ENCODE peak calls at places on chromosomes 3 and 15, in ten cellular contexts. Y is sigmoid colon, A is ovary, R is vagina, L is prostate gland, E is endothelial cell of umbilical vein, V is suprapubic skin, S is tibial nerve, P is heart left ventricle, W is H1. J is an unnamed sample.

GRCh38 chr15:20356444-20357138 is 185.0 kb downstream of the GOLGA6L6 start:
- DNase-seq in Y (peak; percentile 69), A (peak; percentile 70), R (no peak), L (peak; percentile 13), E (no peak), V (peak; percentile 81), S (no peak), P (peak; percentile 85), W (no peak), J (peak; percentile 81)

GRCh38 chr3:50167069-50167781 is 12.1 kb downstream of the SEMA3F start:
- DNase-seq in Y (no peak), A (no peak), R (no peak), L (no peak), E (peak; percentile 59), V (no peak), S (no peak), P (peak; percentile 58), W (no peak), J (no peak)

GRCh38 chr15:45401665-45402161 is 23.4 kb upstream of the GATM start:
- DNase-seq in Y (no peak), A (no peak), R (no peak), L (no peak), E (no peak), V (no peak), S (no peak), P (no peak), W (no peak), J (no peak)

GRCh38 chr3:142501004-142501926 is 53.4 kb upstream of the XRN1 start:
- DNase-seq in Y (no peak), A (no peak), R (no peak), L (no peak), E (peak; percentile 72), V (no peak), S (no peak), P (no peak), W (no peak), J (no peak)

GRCh38 chr15:51869074-51869425 is 39.6 kb downstream of the TMOD3 start:
- DNase-seq in Y (no peak), A (no peak), R (no peak), L (no peak), E (peak; percentile 65), V (no peak), S (no peak), P (no peak), W (no peak), J (no peak)

GRCh38 chr3:168090306-168091085 is 5.2 kb downstream of the GOLIM4 start:
- DNase-seq in Y (no peak), A (no peak), R (no peak), L (no peak), E (no peak), V (no peak), S (no peak), P (no peak), W (no peak), J (no peak)

GRCh38 chr3:852033-852432 is 240.8 kb upstream of the CNTN6 start:
- DNase-seq in Y (no peak), A (no peak), R (no peak), L (no peak), E (no peak), V (no peak), S (no peak), P (no peak), W (no peak), J (no peak)

GRCh38 chr3:138513073-138513843 is 78.8 kb downstream of the ESYT3 start:
- DNase-seq in Y (no peak), A (no peak), R (no peak), L (no peak), E (no peak), V (no peak), S (no peak), P (no peak), W (no peak), J (no peak)

GRCh38 chr3:138907541-138907940 is 39.4 kb downstream of the FOXL2 start:
- DNase-seq in Y (no peak), A (no peak), R (no peak), L (no peak), E (no peak), V (no peak), S (no peak), P (no peak), W (no peak), J (no peak)

GRCh38 chr3:58041826-58042324 is 33.7 kb downstream of the FLNB start:
- DNase-seq in Y (no peak), A (no peak), R (no peak), L (no peak), E (peak; percentile 54), V (no peak), S (no peak), P (no peak), W (no peak), J (no peak)

GRCh38 chr15:51077565-51078153 is 17.0 kb downstream of the TNFAIP8L3 start:
- DNase-seq in Y (peak; percentile 84), A (peak; percentile 94), R (no peak), L (no peak), E (peak; percentile 62), V (peak; percentile 83), S (peak; percentile 62), P (peak; percentile 83), W (peak; percentile 66), J (peak; percentile 79)

GRCh38 chr15:38872732-38873131 is 308.1 kb upstream of the RASGRP1 start:
- DNase-seq in Y (no peak), A (no peak), R (no peak), L (no peak), E (no peak), V (no peak), S (no peak), P (no peak), W (no peak), J (no peak)

GRCh38 chr15:33322091-33322490 is 11.3 kb downstream of the RYR3 start:
- DNase-seq in Y (no peak), A (no peak), R (no peak), L (no peak), E (no peak), V (no peak), S (no peak), P (no peak), W (no peak), J (no peak)

GRCh38 chr15:88218557-88219214 is 37.9 kb downstream of the NTRK3 start:
- DNase-seq in Y (no peak), A (no peak), R (no peak), L (no peak), E (no peak), V (no peak), S (no peak), P (no peak), W (no peak), J (no peak)

GRCh38 chr15:84748274-84749110 is at the start of gene ZNF592:
- DNase-seq in Y (peak; percentile 93), A (peak; percentile 91), R (no peak), L (peak; percentile 73), E (peak; percentile 67), V (peak; percentile 80), S (peak; percentile 65), P (peak; percentile 93), W (no peak), J (peak; percentile 92)
- TF ChIP-seq POLR2A in Y (no peak), A (peak; percentile 39), R (no peak), L (no peak), E (peak; percentile 82), V (peak; percentile 68), S (peak; percentile 62), P (no peak), W (no peak), J (peak; percentile 74)

DNA sequence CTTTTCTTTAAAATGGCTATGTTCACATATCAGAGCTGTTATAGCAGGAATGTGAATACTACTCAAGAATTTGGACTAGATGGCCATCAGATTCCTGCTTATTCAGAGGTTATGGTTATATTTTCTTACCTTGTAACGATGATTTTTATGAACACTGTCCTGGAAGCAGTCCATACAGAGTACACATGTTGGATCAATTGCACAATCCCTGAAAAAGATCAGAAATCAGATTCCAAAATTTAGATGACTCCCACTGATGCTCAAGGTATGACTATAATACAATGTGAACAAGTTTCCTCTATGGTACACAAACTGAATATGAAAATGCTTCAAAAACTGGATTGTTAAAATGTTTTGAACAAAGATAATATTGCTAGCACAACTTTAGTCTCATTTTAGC is 23.3 kb downstream of the UBR1 start:
- DNase-seq in Y (no peak), A (no peak), R (no peak), L (no peak), E (no peak), V (no peak), S (no peak), P (no peak), W (no peak), J (no peak)
- H3K36me3 ChIP-seq in Y (no peaks in the 10 kb centered on the region), A (no peaks in the 10 kb centered on the region), R (no peaks in the 10 kb centered on the region), L (no peaks in the 10 kb centered on the region), E (no peaks in the 10 kb centered on the region), V (peaks cover 45% of the 10 kb centered on the region), S (no peaks in the 10 kb centered on the region), P (peaks cover 78% of the 10 kb centered on the region), W (peaks cover 16% of the 10 kb centered on the region), J (no peaks in the 10 kb centered on the region)

DNA sequence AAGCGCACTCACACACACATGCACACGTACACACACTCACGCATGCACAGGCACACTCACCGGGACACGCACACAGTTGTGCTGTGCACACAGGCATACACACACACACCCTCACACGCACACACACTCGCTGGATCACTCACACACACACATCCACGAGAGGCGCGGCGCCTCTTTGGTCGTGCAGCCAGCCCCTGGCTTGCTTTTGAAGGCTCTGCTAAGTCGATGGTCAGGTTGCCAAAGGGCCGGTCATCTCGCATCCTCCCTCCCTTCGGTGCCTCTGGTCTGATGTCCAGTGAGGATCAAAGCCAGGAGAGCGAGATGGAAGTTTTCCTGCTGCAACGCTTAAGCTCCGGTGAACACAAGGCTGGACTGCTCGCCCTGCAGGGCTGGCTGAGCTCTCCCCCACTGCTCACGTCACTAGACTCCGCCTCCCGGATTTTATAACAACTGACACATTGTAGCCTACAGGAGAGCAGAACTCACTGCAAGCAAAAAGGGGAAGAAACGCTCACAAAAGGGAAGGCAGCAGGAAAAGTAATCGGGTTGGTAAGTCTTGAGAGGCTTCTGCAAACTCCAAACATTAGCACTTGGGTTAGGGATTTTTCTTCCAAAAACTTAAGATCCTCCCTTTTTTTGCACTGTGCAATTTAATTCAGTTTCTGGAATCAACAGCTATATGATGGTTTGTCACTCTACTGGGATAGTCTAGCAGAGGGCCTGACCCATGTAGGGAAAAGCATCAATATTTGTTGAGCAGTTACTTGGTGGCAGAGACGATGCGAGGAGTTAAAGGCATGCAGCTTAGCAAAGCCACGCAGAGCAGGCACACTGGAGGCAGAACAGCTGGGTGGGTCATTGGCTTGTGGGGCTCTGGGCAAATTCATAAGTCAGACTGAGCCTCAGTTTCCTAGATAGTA is at the start of gene SRGAP3:
- DNase-seq in Y (peak; percentile 92), A (peak; percentile 87), R (no peak), L (peak; percentile 91), E (peak; percentile 89), V (peak; percentile 88), S (peak; percentile 69), P (peak; percentile 85), W (peak; percentile 54), J (peak; percentile 80)
- TF ChIP-seq CTCF in Y (no peak), A (peak; percentile 69), R (peak; percentile 62), L (peak; percentile 67), E (peak; percentile 25), V (peak; percentile 40), S (peak; percentile 36), P (peak; percentile 16), W (peak; percentile 45), J (peak; percentile 20)

DNA sequence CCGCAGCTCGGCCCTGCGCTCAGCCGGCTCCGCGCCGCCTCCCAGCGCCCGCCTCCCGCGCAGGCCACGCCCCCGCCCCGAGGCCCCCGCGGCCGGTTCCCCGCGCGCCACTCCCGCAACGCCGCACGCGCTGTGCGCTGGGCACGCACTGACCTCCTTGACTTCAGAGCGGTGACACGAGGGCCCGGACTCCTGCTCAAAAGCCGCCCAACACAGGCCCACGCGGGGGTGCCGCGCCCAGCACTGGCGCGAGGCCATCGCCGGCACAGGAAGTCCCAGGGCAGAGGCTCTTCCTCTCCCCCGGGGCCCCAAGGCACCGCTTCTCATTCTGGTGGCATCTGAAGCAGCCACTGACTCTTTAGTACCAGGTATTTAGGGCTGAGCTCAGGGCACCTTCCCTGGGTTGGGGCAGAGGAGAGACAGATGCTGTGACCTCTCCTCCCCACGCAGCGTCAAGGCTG is 12.4 kb downstream of the TNK2 start:
- DNase-seq in Y (peak; percentile 85), A (peak; percentile 80), R (no peak), L (no peak), E (peak; percentile 30), V (no peak), S (peak; percentile 45), P (peak; percentile 88), W (no peak), J (peak; percentile 77)
- TF ChIP-seq POLR2A in Y (no peak), A (no peak), R (no peak), L (no peak), E (no peak), V (no peak), S (no peak), P (no peak), W (no peak), J (no peak)